ENCODE peak calls at places on chromosomes 11 and 22, in ten cellular contexts. One of them, this sample, is unnamed.

GRCh38 chr11:31800398-31801265 is 10.5 kb downstream of the PAX6 start:
- DNase-seq in A172: no peak
- DNase-seq in effector CD4-positive, alpha-beta T cell: no peak
- DNase-seq in activated naive CD4-positive, alpha-beta T cell treated with Interleukin-2 at 50 U/mL for 16 hours: no peak
- DNase-seq in hypothalamus: no peak
- DNase-seq in uterus: no peak
- DNase-seq in cardiac septum: no peak
- DNase-seq in mucosa of descending colon: no peak
- DNase-seq in kidney tubule cell: no peak
- DNase-seq in type B pancreatic cell: no peak
- DNase-seq in this sample: no peak

GRCh38 chr11:122405788-122406341 is 249.7 kb upstream of the UBASH3B start:
- DNase-seq in activated naive CD4-positive, alpha-beta T cell treated with Interleukin-2 at 50 U/mL for 16 hours: no peak
- DNase-seq in kidney tubule cell: no peak
- DNase-seq in uterus: no peak
- DNase-seq in cardiac septum: no peak
- DNase-seq in mucosa of descending colon: no peak
- DNase-seq in A172: no peak
- DNase-seq in type B pancreatic cell: no peak
- DNase-seq in effector CD4-positive, alpha-beta T cell: no peak
- DNase-seq in hypothalamus: no peak
- DNase-seq in this sample: no peak

GRCh38 chr11:63548178-63548577 is 11.6 kb downstream of the PLAAT4 start:
- DNase-seq in cardiac septum: no peak
- DNase-seq in mucosa of descending colon: no peak
- DNase-seq in hypothalamus: no peak
- DNase-seq in uterus: no peak
- DNase-seq in kidney tubule cell: no peak
- DNase-seq in type B pancreatic cell: no peak
- DNase-seq in activated naive CD4-positive, alpha-beta T cell treated with Interleukin-2 at 50 U/mL for 16 hours: no peak
- DNase-seq in A172: no peak
- DNase-seq in effector CD4-positive, alpha-beta T cell: no peak
- DNase-seq in this sample: no peak

GRCh38 chr11:69135420-69136363 is 20.0 kb upstream of the SMIM38 start:
- DNase-seq in cardiac septum: no peak
- DNase-seq in effector CD4-positive, alpha-beta T cell: no peak
- DNase-seq in mucosa of descending colon: peak; percentile 4
- DNase-seq in uterus: no peak
- DNase-seq in A172: peak; percentile 76
- DNase-seq in hypothalamus: no peak
- DNase-seq in activated naive CD4-positive, alpha-beta T cell treated with Interleukin-2 at 50 U/mL for 16 hours: no peak
- DNase-seq in kidney tubule cell: peak; percentile 42
- DNase-seq in type B pancreatic cell: no peak
- DNase-seq in this sample: no peak

GRCh38 chr11:102760355-102761035 is 19.9 kb downstream of the MMP10 start:
- DNase-seq in effector CD4-positive, alpha-beta T cell: no peak
- DNase-seq in hypothalamus: no peak
- DNase-seq in kidney tubule cell: peak; percentile 95
- DNase-seq in A172: peak; percentile 93
- DNase-seq in type B pancreatic cell: no peak
- DNase-seq in activated naive CD4-positive, alpha-beta T cell treated with Interleukin-2 at 50 U/mL for 16 hours: no peak
- DNase-seq in mucosa of descending colon: no peak
- DNase-seq in uterus: no peak
- DNase-seq in cardiac septum: no peak
- DNase-seq in this sample: no peak

GRCh38 chr11:113974741-113975470 is at the start of gene HTR3A:
- DNase-seq in hypothalamus: no peak
- DNase-seq in mucosa of descending colon: peak; percentile 44
- DNase-seq in cardiac septum: peak; percentile 85
- DNase-seq in A172: peak; percentile 20
- DNase-seq in uterus: peak; percentile 25
- DNase-seq in kidney tubule cell: peak; percentile 82
- DNase-seq in effector CD4-positive, alpha-beta T cell: no peak
- DNase-seq in activated naive CD4-positive, alpha-beta T cell treated with Interleukin-2 at 50 U/mL for 16 hours: no peak
- DNase-seq in type B pancreatic cell: no peak
- DNase-seq in this sample: no peak

GRCh38 chr11:94768602-94769511 is 701 bp downstream of the AMOTL1 start:
- DNase-seq in uterus: peak; percentile 53
- DNase-seq in kidney tubule cell: peak; percentile 50
- DNase-seq in cardiac septum: peak; percentile 78
- DNase-seq in mucosa of descending colon: peak; percentile 40
- DNase-seq in type B pancreatic cell: peak; percentile 73
- DNase-seq in effector CD4-positive, alpha-beta T cell: no peak
- DNase-seq in hypothalamus: peak; percentile 13
- DNase-seq in A172: no peak
- DNase-seq in activated naive CD4-positive, alpha-beta T cell treated with Interleukin-2 at 50 U/mL for 16 hours: no peak
- DNase-seq in this sample: no peak

GRCh38 chr22:29907753-29908515 is 25.0 kb downstream of the MTMR3 start:
- DNase-seq in kidney tubule cell: peak; percentile 95
- DNase-seq in type B pancreatic cell: no peak
- DNase-seq in hypothalamus: no peak
- DNase-seq in uterus: peak; percentile 65
- DNase-seq in cardiac septum: peak; percentile 88
- DNase-seq in mucosa of descending colon: peak; percentile 83
- DNase-seq in effector CD4-positive, alpha-beta T cell: no peak
- DNase-seq in activated naive CD4-positive, alpha-beta T cell treated with Interleukin-2 at 50 U/mL for 16 hours: no peak
- DNase-seq in A172: peak; percentile 91
- DNase-seq in this sample: no peak

GRCh38 chr11:61108847-61109585 is 6.7 kb downstream of the CD5 start:
- DNase-seq in mucosa of descending colon: no peak
- DNase-seq in activated naive CD4-positive, alpha-beta T cell treated with Interleukin-2 at 50 U/mL for 16 hours: no peak
- DNase-seq in kidney tubule cell: no peak
- DNase-seq in cardiac septum: no peak
- DNase-seq in type B pancreatic cell: no peak
- DNase-seq in effector CD4-positive, alpha-beta T cell: no peak
- DNase-seq in hypothalamus: no peak
- DNase-seq in uterus: no peak
- DNase-seq in A172: no peak
- DNase-seq in this sample: no peak

GRCh38 chr11:70135142-70136132 is 57.3 kb downstream of the ANO1 start:
- DNase-seq in A172: no peak
- DNase-seq in type B pancreatic cell: no peak
- DNase-seq in kidney tubule cell: no peak
- DNase-seq in activated naive CD4-positive, alpha-beta T cell treated with Interleukin-2 at 50 U/mL for 16 hours: no peak
- DNase-seq in uterus: peak; percentile 31
- DNase-seq in effector CD4-positive, alpha-beta T cell: no peak
- DNase-seq in cardiac septum: no peak
- DNase-seq in hypothalamus: no peak
- DNase-seq in mucosa of descending colon: no peak
- DNase-seq in this sample: no peak

GRCh38 chr22:32531955-32532818 is 57.6 kb downstream of the FBXO7 start:
- DNase-seq in A172: peak; percentile 90
- DNase-seq in kidney tubule cell: peak; percentile 79
- DNase-seq in type B pancreatic cell: no peak
- DNase-seq in hypothalamus: no peak
- DNase-seq in activated naive CD4-positive, alpha-beta T cell treated with Interleukin-2 at 50 U/mL for 16 hours: no peak
- DNase-seq in mucosa of descending colon: peak; percentile 57
- DNase-seq in cardiac septum: peak; percentile 88
- DNase-seq in effector CD4-positive, alpha-beta T cell: no peak
- DNase-seq in uterus: peak; percentile 95
- DNase-seq in this sample: no peak

GRCh38 chr11:8018742-8019631 is 31.9 kb downstream of the EIF3F start:
- DNase-seq in uterus: peak; percentile 82
- DNase-seq in mucosa of descending colon: peak; percentile 59
- DNase-seq in effector CD4-positive, alpha-beta T cell: peak; percentile 73
- DNase-seq in hypothalamus: peak; percentile 39
- DNase-seq in A172: no peak
- DNase-seq in activated naive CD4-positive, alpha-beta T cell treated with Interleukin-2 at 50 U/mL for 16 hours: peak; percentile 76
- DNase-seq in cardiac septum: peak; percentile 77
- DNase-seq in type B pancreatic cell: peak; percentile 76
- DNase-seq in kidney tubule cell: peak; percentile 78
- DNase-seq in this sample: peak; percentile 47

GRCh38 chr22:21010426-21011113 is 4.4 kb upstream of the P2RX6 start:
- DNase-seq in A172: no peak
- DNase-seq in effector CD4-positive, alpha-beta T cell: no peak
- DNase-seq in uterus: no peak
- DNase-seq in mucosa of descending colon: no peak
- DNase-seq in activated naive CD4-positive, alpha-beta T cell treated with Interleukin-2 at 50 U/mL for 16 hours: no peak
- DNase-seq in type B pancreatic cell: no peak
- DNase-seq in cardiac septum: no peak
- DNase-seq in hypothalamus: no peak
- DNase-seq in kidney tubule cell: no peak
- DNase-seq in this sample: no peak

GRCh38 chr11:128896356-128896755 is 5.2 kb downstream of the KCNJ5 start:
- DNase-seq in kidney tubule cell: no peak
- DNase-seq in effector CD4-positive, alpha-beta T cell: no peak
- DNase-seq in mucosa of descending colon: no peak
- DNase-seq in uterus: no peak
- DNase-seq in type B pancreatic cell: no peak
- DNase-seq in A172: no peak
- DNase-seq in activated naive CD4-positive, alpha-beta T cell treated with Interleukin-2 at 50 U/mL for 16 hours: no peak
- DNase-seq in hypothalamus: no peak
- DNase-seq in cardiac septum: peak; percentile 15
- DNase-seq in this sample: no peak

GRCh38 chr22:26587991-26588613 is 1.8 kb downstream of the TPST2 start:
- DNase-seq in cardiac septum: no peak
- DNase-seq in type B pancreatic cell: no peak
- DNase-seq in uterus: no peak
- DNase-seq in kidney tubule cell: no peak
- DNase-seq in activated naive CD4-positive, alpha-beta T cell treated with Interleukin-2 at 50 U/mL for 16 hours: no peak
- DNase-seq in A172: no peak
- DNase-seq in effector CD4-positive, alpha-beta T cell: no peak
- DNase-seq in mucosa of descending colon: no peak
- DNase-seq in hypothalamus: no peak
- DNase-seq in this sample: no peak

GRCh38 chr11:134800130-134800529 is 388.1 kb upstream of the B3GAT1 start:
- DNase-seq in uterus: no peak
- DNase-seq in A172: no peak
- DNase-seq in hypothalamus: no peak
- DNase-seq in mucosa of descending colon: no peak
- DNase-seq in effector CD4-positive, alpha-beta T cell: no peak
- DNase-seq in activated naive CD4-positive, alpha-beta T cell treated with Interleukin-2 at 50 U/mL for 16 hours: no peak
- DNase-seq in kidney tubule cell: no peak
- DNase-seq in cardiac septum: no peak
- DNase-seq in type B pancreatic cell: no peak
- DNase-seq in this sample: no peak

GRCh38 chr11:64763804-64764611 is 4.2 kb upstream of the PYGM start:
- DNase-seq in activated naive CD4-positive, alpha-beta T cell treated with Interleukin-2 at 50 U/mL for 16 hours: peak; percentile 57
- DNase-seq in A172: no peak
- DNase-seq in effector CD4-positive, alpha-beta T cell: peak; percentile 51
- DNase-seq in hypothalamus: no peak
- DNase-seq in cardiac septum: peak; percentile 50
- DNase-seq in type B pancreatic cell: no peak
- DNase-seq in uterus: no peak
- DNase-seq in mucosa of descending colon: peak; percentile 30
- DNase-seq in kidney tubule cell: no peak
- DNase-seq in this sample: no peak

GRCh38 chr11:124602193-124602592 is 9.0 kb upstream of the PANX3 start:
- DNase-seq in hypothalamus: no peak
- DNase-seq in type B pancreatic cell: no peak
- DNase-seq in uterus: no peak
- DNase-seq in cardiac septum: no peak
- DNase-seq in activated naive CD4-positive, alpha-beta T cell treated with Interleukin-2 at 50 U/mL for 16 hours: no peak
- DNase-seq in A172: peak; percentile 70
- DNase-seq in kidney tubule cell: peak; percentile 74
- DNase-seq in effector CD4-positive, alpha-beta T cell: no peak
- DNase-seq in mucosa of descending colon: no peak
- DNase-seq in this sample: no peak

GRCh38 chr11:13261600-13262061 is 16.0 kb upstream of the BMAL1 start:
- DNase-seq in activated naive CD4-positive, alpha-beta T cell treated with Interleukin-2 at 50 U/mL for 16 hours: no peak
- DNase-seq in mucosa of descending colon: no peak
- DNase-seq in type B pancreatic cell: no peak
- DNase-seq in effector CD4-positive, alpha-beta T cell: no peak
- DNase-seq in cardiac septum: no peak
- DNase-seq in hypothalamus: no peak
- DNase-seq in A172: peak; percentile 96
- DNase-seq in uterus: peak; percentile 32
- DNase-seq in kidney tubule cell: peak; percentile 95
- DNase-seq in this sample: no peak

GRCh38 chr11:120063686-120064340 is 74.1 kb downstream of the TRIM29 start:
- DNase-seq in cardiac septum: no peak
- DNase-seq in kidney tubule cell: no peak
- DNase-seq in effector CD4-positive, alpha-beta T cell: no peak
- DNase-seq in uterus: no peak
- DNase-seq in mucosa of descending colon: no peak
- DNase-seq in activated naive CD4-positive, alpha-beta T cell treated with Interleukin-2 at 50 U/mL for 16 hours: no peak
- DNase-seq in A172: no peak
- DNase-seq in hypothalamus: no peak
- DNase-seq in type B pancreatic cell: peak; percentile 57
- DNase-seq in this sample: no peak

GRCh38 chr11:92390783-92391182 is 166.2 kb downstream of the FAT3 start:
- DNase-seq in mucosa of descending colon: no peak
- DNase-seq in kidney tubule cell: no peak
- DNase-seq in type B pancreatic cell: no peak
- DNase-seq in activated naive CD4-positive, alpha-beta T cell treated with Interleukin-2 at 50 U/mL for 16 hours: no peak
- DNase-seq in A172: no peak
- DNase-seq in hypothalamus: no peak
- DNase-seq in effector CD4-positive, alpha-beta T cell: no peak
- DNase-seq in cardiac septum: no peak
- DNase-seq in uterus: no peak
- DNase-seq in this sample: no peak

GRCh38 chr22:46881373-46882118 is 119.1 kb downstream of the TBC1D22A start:
- DNase-seq in kidney tubule cell: peak; percentile 76
- DNase-seq in A172: peak; percentile 2
- DNase-seq in type B pancreatic cell: no peak
- DNase-seq in effector CD4-positive, alpha-beta T cell: no peak
- DNase-seq in activated naive CD4-positive, alpha-beta T cell treated with Interleukin-2 at 50 U/mL for 16 hours: no peak
- DNase-seq in cardiac septum: no peak
- DNase-seq in uterus: no peak
- DNase-seq in mucosa of descending colon: no peak
- DNase-seq in hypothalamus: no peak
- DNase-seq in this sample: no peak

GRCh38 chr11:19380375-19380774 is 139.6 kb upstream of the E2F8 start:
- DNase-seq in uterus: no peak
- DNase-seq in effector CD4-positive, alpha-beta T cell: no peak
- DNase-seq in type B pancreatic cell: no peak
- DNase-seq in kidney tubule cell: peak; percentile 99
- DNase-seq in mucosa of descending colon: no peak
- DNase-seq in hypothalamus: no peak
- DNase-seq in activated naive CD4-positive, alpha-beta T cell treated with Interleukin-2 at 50 U/mL for 16 hours: no peak
- DNase-seq in cardiac septum: no peak
- DNase-seq in A172: peak; percentile 97
- DNase-seq in this sample: no peak

GRCh38 chr11:69000391-69000790 is 12.7 kb downstream of the MRGPRF start:
- DNase-seq in effector CD4-positive, alpha-beta T cell: no peak
- DNase-seq in mucosa of descending colon: peak; percentile 9
- DNase-seq in type B pancreatic cell: no peak
- DNase-seq in cardiac septum: peak; percentile 31
- DNase-seq in uterus: no peak
- DNase-seq in A172: no peak
- DNase-seq in kidney tubule cell: no peak
- DNase-seq in activated naive CD4-positive, alpha-beta T cell treated with Interleukin-2 at 50 U/mL for 16 hours: no peak
- DNase-seq in hypothalamus: no peak
- DNase-seq in this sample: no peak

GRCh38 chr11:727281-727701 is 20.0 kb upstream of the TALDO1 start:
- DNase-seq in mucosa of descending colon: peak; percentile 50
- DNase-seq in effector CD4-positive, alpha-beta T cell: no peak
- DNase-seq in kidney tubule cell: no peak
- DNase-seq in A172: no peak
- DNase-seq in uterus: no peak
- DNase-seq in type B pancreatic cell: no peak
- DNase-seq in cardiac septum: no peak
- DNase-seq in hypothalamus: no peak
- DNase-seq in activated naive CD4-positive, alpha-beta T cell treated with Interleukin-2 at 50 U/mL for 16 hours: no peak
- DNase-seq in this sample: no peak

GRCh38 chr22:37262346-37262745 is 18.3 kb upstream of the RAC2 start:
- DNase-seq in effector CD4-positive, alpha-beta T cell: no peak
- DNase-seq in cardiac septum: no peak
- DNase-seq in A172: no peak
- DNase-seq in activated naive CD4-positive, alpha-beta T cell treated with Interleukin-2 at 50 U/mL for 16 hours: no peak
- DNase-seq in hypothalamus: no peak
- DNase-seq in type B pancreatic cell: no peak
- DNase-seq in mucosa of descending colon: no peak
- DNase-seq in uterus: no peak
- DNase-seq in kidney tubule cell: no peak
- DNase-seq in this sample: no peak

GRCh38 chr22:50276143-50276542 is 6.0 kb upstream of the MAPK11 start:
- DNase-seq in A172: no peak
- DNase-seq in kidney tubule cell: peak; percentile 77
- DNase-seq in effector CD4-positive, alpha-beta T cell: peak; percentile 22
- DNase-seq in activated naive CD4-positive, alpha-beta T cell treated with Interleukin-2 at 50 U/mL for 16 hours: peak; percentile 10
- DNase-seq in mucosa of descending colon: peak; percentile 79
- DNase-seq in hypothalamus: peak; percentile 72
- DNase-seq in type B pancreatic cell: no peak
- DNase-seq in uterus: peak; percentile 53
- DNase-seq in cardiac septum: peak; percentile 87
- DNase-seq in this sample: no peak

GRCh38 chr11:59223177-59223576 is 10.4 kb upstream of the MPEG1 start:
- DNase-seq in kidney tubule cell: no peak
- DNase-seq in mucosa of descending colon: no peak
- DNase-seq in type B pancreatic cell: no peak
- DNase-seq in uterus: no peak
- DNase-seq in A172: no peak
- DNase-seq in hypothalamus: no peak
- DNase-seq in activated naive CD4-positive, alpha-beta T cell treated with Interleukin-2 at 50 U/mL for 16 hours: no peak
- DNase-seq in effector CD4-positive, alpha-beta T cell: no peak
- DNase-seq in cardiac septum: no peak
- DNase-seq in this sample: no peak